ENCODE peak calls at places on chromosomes 16 and 17, in four cellular contexts. N is IMR-90, M is H1, J is mesendoderm. H is an unnamed sample.
A peak's percentile ranks its signal among the peaks of the same experiment; 100 is the strongest.

GRCh38 chr16:48613061-48613957 is 3.3 kb upstream of the N4BP1 start:
- DNase-seq in N (peak; percentile 90), M (no peak), J (peak; percentile 61), H (no peak)

GRCh38 chr16:81630632-81631026 is 148.5 kb upstream of the PLCG2 start:
- DNase-seq in M (no peak), N (no peak), J (no peak), H (no peak)

GRCh38 chr16:20614201-20615141 is 38.3 kb upstream of the ACSM2B start:
- DNase-seq in N (no peak), M (no peak), J (no peak), H (no peak)

GRCh38 chr17:17732892-17733670 is 51.8 kb downstream of the RAI1 start:
- DNase-seq in J (no peak), N (peak; percentile 81), M (no peak), H (no peak)

GRCh38 chr17:22286337-22287041 is 594.2 kb downstream of the KCNJ18 start:
- DNase-seq in J (no peak), N (no peak), M (no peak), H (no peak)

GRCh38 chr17:27494192-27495091 is 38.2 kb downstream of the KSR1 start:
- DNase-seq in J (peak; percentile 69), M (no peak), N (peak; percentile 42), H (peak; percentile 67)

GRCh38 chr17:77011173-77012011 is 129.4 kb upstream of the SEC14L1 start:
- DNase-seq in N (peak; percentile 31), J (peak; percentile 51), M (peak; percentile 86), H (peak; percentile 62)

GRCh38 chr17:74119049-74119580 is 84.4 kb upstream of the RPL38 start:
- DNase-seq in J (no peak), N (no peak), M (no peak), H (peak; percentile 29)

GRCh38 chr16:84339766-84340165 is 28.6 kb upstream of the ATP2C2 start:
- DNase-seq in N (no peak), J (no peak), M (no peak), H (no peak)

GRCh38 chr17:46854948-46855347 is 3.6 kb downstream of the WNT9B start:
- DNase-seq in M (no peak), J (no peak), N (no peak), H (no peak)

GRCh38 chr17:29918922-29919856 is 10.8 kb downstream of the SSH2 start:
- DNase-seq in N (peak; percentile 58), M (no peak), J (peak; percentile 83), H (no peak)

GRCh38 chr16:80936410-80936809 is 70.3 kb downstream of the CMC2 start:
- DNase-seq in J (no peak), N (peak; percentile 16), M (peak; percentile 13), H (no peak)

GRCh38 chr17:4148611-4149308 is 5.8 kb downstream of the CYB5D2 start:
- DNase-seq in N (no peak), M (no peak), J (no peak), H (no peak)

GRCh38 chr17:63558441-63558840 is 8.2 kb downstream of the DCAF7 start:
- DNase-seq in M (no peak), J (no peak), N (no peak), H (no peak)

GRCh38 chr16:90008708-90009145 is 10.5 kb downstream of the DBNDD1 start:
- DNase-seq in J (no peak), M (no peak), N (peak; percentile 16), H (no peak)

GRCh38 chr16:64238576-64238975 is 883.3 kb downstream of the CDH11 start:
- DNase-seq in M (no peak), N (peak; percentile 23), J (no peak), H (no peak)

GRCh38 chr17:75232786-75233185 is 27.3 kb downstream of the NUP85 start:
- DNase-seq in J (no peak), M (no peak), N (no peak), H (no peak)

GRCh38 chr17:51507444-51507843 is 247.1 kb downstream of the UTP18 start:
- DNase-seq in J (no peak), N (no peak), M (no peak), H (no peak)

GRCh38 chr17:2374549-2375285 is 26.1 kb downstream of the MNT start:
- DNase-seq in N (no peak), J (no peak), M (no peak), H (no peak)

GRCh38 chr16:64657316-64658011 is 464.4 kb downstream of the CDH11 start:
- DNase-seq in M (no peak), N (peak; percentile 37), J (no peak), H (no peak)

GRCh38 chr17:3944485-3945388 is 19.5 kb downstream of the ATP2A3 start:
- DNase-seq in N (peak; percentile 26), M (peak; percentile 97), J (peak; percentile 81), H (peak; percentile 91)

GRCh38 chr17:50212121-50212843 is 10.9 kb upstream of the COL1A1 start:
- DNase-seq in M (peak; percentile 39), N (peak; percentile 95), J (no peak), H (peak; percentile 30)

GRCh38 chr16:85195884-85196816 is 83.9 kb upstream of the CIBAR2 start:
- DNase-seq in N (no peak), M (no peak), J (no peak), H (no peak)

GRCh38 chr17:34619687-34620217 is 40.4 kb downstream of the TMEM132E start:
- DNase-seq in J (no peak), N (no peak), M (no peak), H (no peak)

GRCh38 chr17:39236383-39236927 is 10.7 kb upstream of the STAC2 start:
- DNase-seq in M (no peak), J (no peak), N (no peak), H (no peak)

GRCh38 chr17:28180449-28180848 is 138.0 kb downstream of the NLK start:
- DNase-seq in J (no peak), M (no peak), N (peak; percentile 69), H (no peak)

GRCh38 chr16:18983565-18984424 is at the start of gene TMC7:
- DNase-seq in N (peak; percentile 79), J (peak; percentile 96), M (peak; percentile 93), H (peak; percentile 94)

GRCh38 chr17:12618557-12618956 is 47.1 kb upstream of the MYOCD start:
- DNase-seq in J (no peak), M (no peak), N (peak; percentile 96), H (no peak)

GRCh38 chr17:1766382-1767135 is 4.7 kb downstream of the SERPINF1 start:
- DNase-seq in J (no peak), N (no peak), M (no peak), H (peak; percentile 67)

GRCh38 chr17:68460096-68460495 is 2.8 kb upstream of the WIPI1 start:
- DNase-seq in M (no peak), J (no peak), N (no peak), H (no peak)
- H3K56ac ChIP-seq in M (no peak overlapping the region), J (no peak overlapping the region), N (no peak overlapping the region), H (no peak overlapping the region)

GRCh38 chr16:4280625-4281024 is 7.8 kb upstream of the TFAP4 start:
- DNase-seq in M (no peak), J (no peak), N (no peak), H (no peak)
- H4K5ac ChIP-seq in M (no peak overlapping the region), J (no peak overlapping the region), N (no peak overlapping the region), H (no peak overlapping the region)

DNA sequence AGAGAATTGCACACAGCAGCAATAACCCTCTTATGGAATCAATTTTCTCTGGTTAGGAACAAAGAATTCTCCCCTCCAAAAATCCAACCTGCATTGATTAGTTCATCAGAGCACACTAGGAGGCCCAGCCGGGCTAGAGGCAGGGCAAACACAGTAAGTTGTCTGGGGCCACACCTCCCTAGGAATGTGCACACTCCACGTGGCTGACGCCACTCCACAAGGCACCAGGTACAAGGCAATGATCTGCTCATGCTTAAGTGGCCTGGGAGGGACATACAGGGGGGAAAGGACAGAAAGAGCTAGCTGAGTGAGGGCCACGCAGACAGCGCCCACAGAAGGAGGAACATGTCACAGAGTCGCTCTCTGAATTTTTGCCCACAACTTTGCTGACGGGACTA is 107.6 kb downstream of the SLC39A11 start:
- DNase-seq in J (no peak), M (no peak), N (no peak), H (no peak)
- H3K56ac ChIP-seq in J (peak overlapping the region; percentile 73), M (no peak overlapping the region), N (no peak overlapping the region), H (no peak overlapping the region)

GRCh38 chr16:51812945-51813344 is 661.9 kb upstream of the SALL1 start:
- DNase-seq in J (no peak), M (no peak), N (no peak), H (no peak)
- H4K5ac ChIP-seq in J (no peak overlapping the region), M (no peak overlapping the region), N (no peak overlapping the region), H (no peak overlapping the region)

H was measured in H9.